ENCODE peak calls at places on chromosomes 2 and 18, in six cellular contexts. B, G, E, W, L and Z are unnamed samples.
A peak's percentile ranks its signal among the peaks of the same experiment; 100 is the strongest.

GRCh38 chr2:27298391-27299080 is 9.7 kb downstream of the UCN start:
- DNase-seq in E (no peak), B (no peak), L (no peak), W (no peak), G (peak; percentile 36), Z (no peak)

GRCh38 chr2:3174626-3175567 is 202.7 kb downstream of the EIPR1 start:
- DNase-seq in L (no peak), B (no peak), G (no peak), W (no peak), E (no peak), Z (no peak)

GRCh38 chr2:240407090-240407489 is 28.4 kb upstream of the GPC1 start:
- DNase-seq in E (no peak), G (no peak), L (no peak), W (no peak), B (no peak), Z (no peak)

GRCh38 chr2:189393440-189394111 is 47.7 kb upstream of the WDR75 start:
- DNase-seq in E (peak; percentile 46), G (peak; percentile 96), B (no peak), W (no peak), L (no peak), Z (no peak)

GRCh38 chr2:144233226-144234114 is 286.4 kb downstream of the ZEB2 start:
- DNase-seq in G (no peak), B (no peak), W (no peak), E (no peak), L (no peak), Z (no peak)

GRCh38 chr18:71304856-71305255 is 1016.0 kb downstream of the SOCS6 start:
- DNase-seq in E (no peak), W (no peak), L (no peak), G (no peak), B (no peak), Z (no peak)

GRCh38 chr2:96523659-96524481 is 12.7 kb upstream of the ARID5A start:
- DNase-seq in W (no peak), E (no peak), G (no peak), B (no peak), L (no peak), Z (no peak)

GRCh38 chr2:233764264-233764663 is 4.2 kb downstream of the UGT1A1 start:
- DNase-seq in G (peak; percentile 84), L (no peak), W (no peak), B (no peak), E (no peak), Z (no peak)

GRCh38 chr18:2907459-2908145 is 60.8 kb downstream of the EMILIN2 start:
- DNase-seq in G (no peak), E (no peak), B (peak; percentile 47), W (no peak), L (no peak), Z (no peak)

GRCh38 chr2:55859875-55860274 is 63.7 kb downstream of the EFEMP1 start:
- DNase-seq in W (no peak), E (no peak), G (no peak), L (no peak), B (no peak), Z (no peak)

GRCh38 chr2:223740679-223741078 is 96.7 kb downstream of the AP1S3 start:
- DNase-seq in G (no peak), E (no peak), L (no peak), W (no peak), B (no peak), Z (no peak)

GRCh38 chr2:71796174-71796592 is 342.8 kb downstream of the DYSF start:
- DNase-seq in W (no peak), E (no peak), G (peak; percentile 83), B (no peak), L (no peak), Z (no peak)

GRCh38 chr2:28976584-28976983 is 4.5 kb upstream of the TOGARAM2 start:
- DNase-seq in W (no peak), L (no peak), B (no peak), E (no peak), G (peak; percentile 91), Z (no peak)

GRCh38 chr2:72924353-72925240 is 7.3 kb downstream of the EMX1 start:
- DNase-seq in B (peak; percentile 57), G (no peak), E (no peak), W (no peak), L (no peak), Z (no peak)

GRCh38 chr2:217274578-217274977 is 414.7 kb upstream of the TNP1 start:
- DNase-seq in L (no peak), W (no peak), E (no peak), G (no peak), B (no peak), Z (no peak)

GRCh38 chr2:142935563-142936089 is 58.2 kb downstream of the KYNU start:
- DNase-seq in B (no peak), W (no peak), E (no peak), L (no peak), G (no peak), Z (no peak)

GRCh38 chr2:62991605-62992004 is 59.0 kb upstream of the OTX1 start:
- DNase-seq in E (no peak), W (no peak), G (no peak), B (no peak), L (no peak), Z (no peak)

GRCh38 chr2:184304006-184304405 is 294.3 kb upstream of the ZNF804A start:
- DNase-seq in E (no peak), W (no peak), B (no peak), L (no peak), G (no peak), Z (no peak)

GRCh38 chr2:102302458-102302857 is 8.9 kb upstream of the IL1RL1 start:
- DNase-seq in G (no peak), B (no peak), W (no peak), E (no peak), L (no peak), Z (no peak)

GRCh38 chr2:85737961-85738360 is 15.8 kb upstream of the ATOH8 start:
- DNase-seq in E (no peak), W (no peak), B (no peak), L (no peak), G (no peak), Z (no peak)

GRCh38 chr2:12728221-12728777 is 11.6 kb downstream of the TRIB2 start:
- DNase-seq in E (no peak), W (peak; percentile 22), G (no peak), B (peak; percentile 56), L (no peak), Z (no peak)

GRCh38 chr2:31193066-31193396 is 24.3 kb downstream of the CAPN14 start:
- DNase-seq in G (no peak), W (no peak), L (no peak), B (no peak), E (no peak), Z (no peak)

GRCh38 chr2:70087703-70088507 is 628 bp downstream of the PCBP1 start:
- DNase-seq in G (peak; percentile 58), B (no peak), L (peak; percentile 47), E (peak; percentile 59), W (peak; percentile 50), Z (peak; percentile 68)

GRCh38 chr2:168920504-168921157 is 19.5 kb downstream of the G6PC2 start:
- DNase-seq in B (peak; percentile 20), G (peak; percentile 22), W (no peak), L (no peak), E (peak; percentile 45), Z (no peak)

GRCh38 chr2:204705243-204705971 is 160.1 kb downstream of the PARD3B start:
- DNase-seq in W (no peak), B (no peak), G (peak; percentile 61), L (no peak), E (peak; percentile 78), Z (no peak)

GRCh38 chr2:71599038-71599437 is 145.7 kb downstream of the DYSF start:
- DNase-seq in G (no peak), E (no peak), W (no peak), L (no peak), B (no peak), Z (no peak)

GRCh38 chr2:222651721-222652420 is 4.0 kb downstream of the FARSB start:
- DNase-seq in E (no peak), L (no peak), W (no peak), G (no peak), B (no peak), Z (no peak)

GRCh38 chr2:233142355-233142897 is 82.3 kb downstream of the INPP5D start:
- DNase-seq in E (no peak), W (no peak), B (peak; percentile 46), G (no peak), L (no peak), Z (no peak)

GRCh38 chr2:15770606-15771005 is 169.7 kb upstream of the MYCN start:
- DNase-seq in L (no peak), E (no peak), B (no peak), G (no peak), W (no peak), Z (no peak)

GRCh38 chr18:45775241-45775676 is 50.2 kb upstream of the SIGLEC15 start:
- DNase-seq in B (peak; percentile 42), W (peak; percentile 67), L (peak; percentile 58), E (no peak), G (peak; percentile 51), Z (peak; percentile 64)

GRCh38 chr2:66521459-66521858 is 86.5 kb downstream of the MEIS1 start:
- DNase-seq in E (no peak), B (no peak), L (no peak), G (no peak), W (no peak), Z (no peak)

GRCh38 chr2:69608109-69608508 is 35.4 kb downstream of the AAK1 start:
- DNase-seq in B (no peak), E (no peak), G (no peak), W (no peak), L (no peak), Z (no peak)

GRCh38 chr18:5295231-5295920 is at the start of gene ZBTB14:
- DNase-seq in E (peak; percentile 69), G (peak; percentile 46), B (peak; percentile 92), L (peak; percentile 64), W (peak; percentile 58), Z (peak; percentile 82)

GRCh38 chr2:233353101-233353768 is 1.1 kb upstream of the DGKD start:
- DNase-seq in W (no peak), L (no peak), B (peak; percentile 49), E (no peak), G (no peak), Z (no peak)